ENCODE peak calls at places on chromosomes 1 and 21, in seven cellular contexts. P is ovary; T is activated CD4-positive, alpha-beta T cell treated with anti-CD3 and anti-CD28 coated beads, Interleukin-2, amount 10 ng/mL, durations not matched to agents 7 days and 5 days; O is Right ventricle myocardium superior; Z is HCEC 1CT; E is effector memory CD8-positive, alpha-beta T cell; A is PC-9. X is an unnamed sample.

GRCh38 chr21:46599251-46599572 is 5.7 kb downstream of the S100B start:
- DNase-seq in P (no peak), T (no peak), O (no peak), Z (peak; percentile 56), E (no peak), A (no peak), X (peak; percentile 66)

GRCh38 chr1:156641761-156642264 is at the start of gene BCAN:
- DNase-seq in P (peak; percentile 57), T (no peak), O (no peak), Z (no peak), E (no peak), A (no peak), X (peak; percentile 13)

GRCh38 chr1:202214089-202214843 is 20.7 kb downstream of the LGR6 start:
- DNase-seq in P (no peak), T (no peak), O (no peak), Z (no peak), E (no peak), A (no peak), X (no peak)

GRCh38 chr1:156926175-156926574 is 5.7 kb downstream of the LRRC71 start:
- DNase-seq in P (no peak), T (peak; percentile 14), O (peak; percentile 76), Z (peak; percentile 7), E (no peak), A (peak; percentile 86), X (no peak)

GRCh38 chr1:98210064-98210463 is 289.2 kb upstream of the DPYD start:
- DNase-seq in P (no peak), T (no peak), O (no peak), Z (peak; percentile 15), E (no peak), A (peak; percentile 64), X (no peak)

GRCh38 chr1:7898962-7899361 is 41.7 kb downstream of the TNFRSF9 start:
- DNase-seq in P (no peak), T (no peak), O (no peak), Z (no peak), E (no peak), A (no peak), X (no peak)

GRCh38 chr1:167820684-167821355 is 93.1 kb downstream of the ADCY10 start:
- DNase-seq in P (no peak), T (no peak), O (no peak), Z (no peak), E (no peak), A (no peak), X (peak; percentile 29)

GRCh38 chr1:9239622-9240401 is 5.2 kb downstream of the H6PD start:
- DNase-seq in P (peak; percentile 79), T (peak; percentile 77), O (peak; percentile 78), Z (peak; percentile 88), E (no peak), A (no peak), X (peak; percentile 41)

GRCh38 chr1:110874303-110875215 is 1.6 kb downstream of the CD53 start:
- DNase-seq in P (no peak), T (peak; percentile 25), O (no peak), Z (no peak), E (no peak), A (no peak), X (no peak)

GRCh38 chr1:153794671-153795324 is 19.6 kb downstream of the SLC27A3 start:
- DNase-seq in P (no peak), T (no peak), O (no peak), Z (no peak), E (no peak), A (no peak), X (no peak)

GRCh38 chr1:101075926-101076325 is 50.3 kb upstream of the DPH5 start:
- DNase-seq in P (no peak), T (no peak), O (no peak), Z (no peak), E (no peak), A (no peak), X (peak; percentile 62)

GRCh38 chr1:9835758-9836631 is 12.2 kb upstream of the CLSTN1 start:
- DNase-seq in P (peak; percentile 68), T (no peak), O (peak; percentile 58), Z (no peak), E (no peak), A (peak; percentile 82), X (no peak)

GRCh38 chr21:38323721-38324591 is 67.2 kb downstream of the KCNJ15 start:
- DNase-seq in P (no peak), T (no peak), O (no peak), Z (peak; percentile 96), E (no peak), A (no peak), X (no peak)

GRCh38 chr1:39453603-39454002 is 37.8 kb upstream of the BMP8A start:
- DNase-seq in P (peak; percentile 86), T (no peak), O (peak; percentile 83), Z (peak; percentile 81), E (no peak), A (no peak), X (no peak)

GRCh38 chr1:185156321-185156853 is 366 bp downstream of the TRMT1L start:
- DNase-seq in P (no peak), T (no peak), O (no peak), Z (peak; percentile 3), E (no peak), A (no peak), X (peak; percentile 9)

GRCh38 chr1:36565576-36566501 is 83.1 kb upstream of the CSF3R start:
- DNase-seq in P (no peak), T (no peak), O (no peak), Z (no peak), E (no peak), A (no peak), X (no peak)

GRCh38 chr1:66434096-66434495 is 99.9 kb upstream of the SGIP1 start:
- DNase-seq in P (no peak), T (no peak), O (no peak), Z (peak; percentile 51), E (no peak), A (no peak), X (no peak)

GRCh38 chr1:71015745-71016144 is 31.9 kb downstream of the PTGER3 start:
- DNase-seq in P (no peak), T (no peak), O (no peak), Z (no peak), E (no peak), A (no peak), X (no peak)

GRCh38 chr1:1069711-1070676 is 4.1 kb downstream of the RNF223 start:
- DNase-seq in P (no peak), T (no peak), O (no peak), Z (no peak), E (no peak), A (peak; percentile 88), X (peak; percentile 94)

GRCh38 chr1:160744287-160744857 is 5.3 kb downstream of the SLAMF7 start:
- DNase-seq in P (no peak), T (peak; percentile 50), O (no peak), Z (no peak), E (peak; percentile 38), A (no peak), X (no peak)

GRCh38 chr1:167934407-167935251 is 1.9 kb upstream of the DCAF6 start:
- DNase-seq in P (no peak), T (no peak), O (no peak), Z (peak; percentile 53), E (no peak), A (no peak), X (no peak)

GRCh38 chr1:107450899-107451664 is 310.2 kb downstream of the NTNG1 start:
- DNase-seq in P (no peak), T (no peak), O (no peak), Z (no peak), E (no peak), A (no peak), X (no peak)

GRCh38 chr1:220380885-220381284 is 108.6 kb upstream of the RAB3GAP2 start:
- DNase-seq in P (no peak), T (no peak), O (no peak), Z (no peak), E (no peak), A (no peak), X (no peak)

GRCh38 chr1:34851431-34852105 is 8.0 kb downstream of the SMIM12 start:
- DNase-seq in P (peak; percentile 44), T (no peak), O (peak; percentile 87), Z (no peak), E (no peak), A (no peak), X (peak; percentile 45)

GRCh38 chr1:100528861-100529260 is 9.1 kb upstream of the GPR88 start:
- DNase-seq in P (no peak), T (no peak), O (no peak), Z (no peak), E (no peak), A (no peak), X (no peak)

GRCh38 chr1:240258910-240259309 is 167.2 kb downstream of the FMN2 start:
- DNase-seq in P (no peak), T (no peak), O (no peak), Z (peak; percentile 98), E (no peak), A (no peak), X (no peak)

GRCh38 chr21:42456457-42456856 is 39.6 kb downstream of the RSPH1 start:
- DNase-seq in P (no peak), T (peak; percentile 60), O (no peak), Z (no peak), E (peak; percentile 16), A (no peak), X (peak; percentile 48)

GRCh38 chr21:17387030-17387617 is 125.7 kb upstream of the CXADR start:
- DNase-seq in P (no peak), T (peak; percentile 69), O (no peak), Z (peak; percentile 35), E (peak; percentile 26), A (peak; percentile 47), X (peak; percentile 87)

GRCh38 chr1:220374449-220374848 is 102.2 kb upstream of the RAB3GAP2 start:
- DNase-seq in P (no peak), T (no peak), O (no peak), Z (no peak), E (no peak), A (no peak), X (no peak)

GRCh38 chr1:203166192-203166940 is 9.3 kb downstream of the MYBPH start:
- DNase-seq in P (no peak), T (no peak), O (no peak), Z (no peak), E (no peak), A (no peak), X (no peak)

GRCh38 chr21:42062543-42063022 is 8.5 kb upstream of the UMODL1 start:
- DNase-seq in P (no peak), T (peak; percentile 96), O (no peak), Z (no peak), E (peak; percentile 93), A (no peak), X (no peak)

GRCh38 chr1:24983006-24983680 is 53.1 kb upstream of the RUNX3 start:
- DNase-seq in P (no peak), T (no peak), O (no peak), Z (no peak), E (no peak), A (no peak), X (no peak)

GRCh38 chr1:66730462-66730861 is 21.8 kb upstream of the DYNLT5 start:
- DNase-seq in P (no peak), T (no peak), O (no peak), Z (no peak), E (no peak), A (no peak), X (no peak)

GRCh38 chr1:44650159-44650831 is 24.0 kb downstream of the TMEM53 start:
- DNase-seq in P (no peak), T (no peak), O (peak; percentile 78), Z (no peak), E (no peak), A (no peak), X (no peak)